ENCODE peak calls at places on chromosome 2, in six cellular contexts. One of them, this sample, is unnamed.
A peak's percentile ranks its signal among the peaks of the same experiment; 100 is the strongest.

GRCh38 chr2:73494031-73494430 is 108.4 kb downstream of the ALMS1 start:
- DNase-seq in CD8-positive, alpha-beta T cell: no peak
- DNase-seq in cardiac muscle cell: no peak
- DNase-seq in Panc1: no peak
- DNase-seq in HepG2: peak; percentile 59
- DNase-seq in heart left ventricle: no peak
- DNase-seq in this sample: no peak

GRCh38 chr2:236687296-236687955 is 117.8 kb downstream of the ACKR3 start:
- DNase-seq in CD8-positive, alpha-beta T cell: no peak
- DNase-seq in cardiac muscle cell: no peak
- DNase-seq in Panc1: no peak
- DNase-seq in HepG2: no peak
- DNase-seq in heart left ventricle: peak; percentile 59
- DNase-seq in this sample: no peak

GRCh38 chr2:111209045-111209514 is 88.4 kb downstream of the BCL2L11 start:
- DNase-seq in CD8-positive, alpha-beta T cell: no peak
- DNase-seq in cardiac muscle cell: peak; percentile 43
- DNase-seq in Panc1: no peak
- DNase-seq in HepG2: no peak
- DNase-seq in heart left ventricle: no peak
- DNase-seq in this sample: no peak

GRCh38 chr2:67707896-67708295 is 310.8 kb downstream of the ETAA1 start:
- DNase-seq in CD8-positive, alpha-beta T cell: no peak
- DNase-seq in cardiac muscle cell: no peak
- DNase-seq in Panc1: no peak
- DNase-seq in HepG2: no peak
- DNase-seq in heart left ventricle: no peak
- DNase-seq in this sample: no peak

GRCh38 chr2:234670804-234671203 is 173.9 kb upstream of the ARL4C start:
- DNase-seq in CD8-positive, alpha-beta T cell: no peak
- DNase-seq in cardiac muscle cell: no peak
- DNase-seq in Panc1: no peak
- DNase-seq in HepG2: no peak
- DNase-seq in heart left ventricle: no peak
- DNase-seq in this sample: no peak

GRCh38 chr2:235843591-235844395 is 324.4 kb downstream of the GBX2 start:
- DNase-seq in CD8-positive, alpha-beta T cell: no peak
- DNase-seq in cardiac muscle cell: no peak
- DNase-seq in Panc1: no peak
- DNase-seq in HepG2: no peak
- DNase-seq in heart left ventricle: no peak
- DNase-seq in this sample: no peak

GRCh38 chr2:40113272-40113671 is 334.2 kb upstream of the THUMPD2 start:
- DNase-seq in CD8-positive, alpha-beta T cell: no peak
- DNase-seq in cardiac muscle cell: peak; percentile 11
- DNase-seq in Panc1: no peak
- DNase-seq in HepG2: no peak
- DNase-seq in heart left ventricle: no peak
- DNase-seq in this sample: no peak

GRCh38 chr2:223626713-223627112 is 24.6 kb upstream of the SCG2 start:
- DNase-seq in CD8-positive, alpha-beta T cell: no peak
- DNase-seq in cardiac muscle cell: peak; percentile 93
- DNase-seq in Panc1: no peak
- DNase-seq in HepG2: no peak
- DNase-seq in heart left ventricle: no peak
- DNase-seq in this sample: no peak

GRCh38 chr2:189674374-189675112 is at the start of gene ANKAR:
- DNase-seq in CD8-positive, alpha-beta T cell: peak; percentile 78
- DNase-seq in cardiac muscle cell: peak; percentile 97
- DNase-seq in Panc1: peak; percentile 56
- DNase-seq in HepG2: peak; percentile 88
- DNase-seq in heart left ventricle: peak; percentile 93
- DNase-seq in this sample: peak; percentile 95

GRCh38 chr2:9707008-9707407 is 76.2 kb upstream of the YWHAQ start:
- DNase-seq in CD8-positive, alpha-beta T cell: no peak
- DNase-seq in cardiac muscle cell: no peak
- DNase-seq in Panc1: no peak
- DNase-seq in HepG2: peak; percentile 40
- DNase-seq in heart left ventricle: no peak
- DNase-seq in this sample: no peak

GRCh38 chr2:104864280-104864599 is 10.3 kb downstream of the POU3F3 start:
- DNase-seq in CD8-positive, alpha-beta T cell: no peak
- DNase-seq in cardiac muscle cell: no peak
- DNase-seq in Panc1: no peak
- DNase-seq in HepG2: no peak
- DNase-seq in heart left ventricle: no peak
- DNase-seq in this sample: no peak

GRCh38 chr2:218014706-218015685 is 12.2 kb upstream of the TNS1 start:
- DNase-seq in CD8-positive, alpha-beta T cell: no peak
- DNase-seq in cardiac muscle cell: peak; percentile 35
- DNase-seq in Panc1: no peak
- DNase-seq in HepG2: no peak
- DNase-seq in heart left ventricle: no peak
- DNase-seq in this sample: no peak

GRCh38 chr2:200308001-200308400 is 1.5 kb downstream of the SPATS2L start:
- DNase-seq in CD8-positive, alpha-beta T cell: no peak
- DNase-seq in cardiac muscle cell: peak; percentile 54
- DNase-seq in Panc1: no peak
- DNase-seq in HepG2: no peak
- DNase-seq in heart left ventricle: no peak
- DNase-seq in this sample: no peak

GRCh38 chr2:200309296-200309846 is 2.9 kb downstream of the SPATS2L start:
- DNase-seq in CD8-positive, alpha-beta T cell: no peak
- DNase-seq in cardiac muscle cell: no peak
- DNase-seq in Panc1: no peak
- DNase-seq in HepG2: no peak
- DNase-seq in heart left ventricle: no peak
- DNase-seq in this sample: no peak

GRCh38 chr2:200310545-200310971 is 4.1 kb downstream of the SPATS2L start:
- DNase-seq in CD8-positive, alpha-beta T cell: no peak
- DNase-seq in cardiac muscle cell: peak; percentile 42
- DNase-seq in Panc1: no peak
- DNase-seq in HepG2: no peak
- DNase-seq in heart left ventricle: no peak
- DNase-seq in this sample: no peak

GRCh38 chr2:200308421-200309295 is 2.2 kb downstream of the SPATS2L start:
- DNase-seq in CD8-positive, alpha-beta T cell: no peak
- DNase-seq in cardiac muscle cell: peak; percentile 53
- DNase-seq in Panc1: no peak
- DNase-seq in HepG2: no peak
- DNase-seq in heart left ventricle: no peak
- DNase-seq in this sample: no peak

DNA sequence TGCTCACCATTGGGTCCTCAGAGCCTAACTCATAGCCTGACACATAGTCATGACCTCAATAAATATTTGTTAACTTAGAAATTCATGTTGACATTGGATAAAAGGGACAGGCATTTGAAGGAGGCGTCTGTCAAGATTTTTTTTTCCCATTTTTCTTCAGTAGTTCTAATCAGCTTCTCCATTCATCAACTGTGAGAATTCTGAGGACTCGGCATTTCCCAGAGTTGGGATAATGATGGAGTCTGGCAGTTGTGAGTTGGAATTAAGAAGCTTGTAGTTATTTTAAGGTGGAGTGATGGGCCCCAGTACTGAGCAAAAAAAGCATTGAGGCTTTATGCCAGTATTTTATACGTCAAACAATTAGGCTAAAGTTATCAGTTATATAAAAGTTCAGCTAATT is 4.6 kb downstream of the SPATS2L start:
- DNase-seq in CD8-positive, alpha-beta T cell: no peak
- DNase-seq in cardiac muscle cell: no peak
- DNase-seq in Panc1: no peak
- DNase-seq in HepG2: no peak
- DNase-seq in heart left ventricle: no peak
- DNase-seq in this sample: no peak
- H3K4me3 ChIP-seq in CD8-positive, alpha-beta T cell: no peak overlapping the region
- H3K4me3 ChIP-seq in cardiac muscle cell: no peak overlapping the region
- H3K4me3 ChIP-seq in Panc1: no peak overlapping the region
- H3K4me3 ChIP-seq in HepG2: no peak overlapping the region
- H3K4me3 ChIP-seq in heart left ventricle: no peak overlapping the region
- H3K4me3 ChIP-seq in this sample: no peak overlapping the region

GRCh38 chr2:159615187-159615935 is 987 bp downstream of the BAZ2B start:
- DNase-seq in CD8-positive, alpha-beta T cell: peak; percentile 39
- DNase-seq in cardiac muscle cell: peak; percentile 97
- DNase-seq in Panc1: peak; percentile 78
- DNase-seq in HepG2: peak; percentile 90
- DNase-seq in heart left ventricle: peak; percentile 94
- DNase-seq in this sample: peak; percentile 85
- H3K4me1 ChIP-seq in CD8-positive, alpha-beta T cell: no peaks in the 10 kb centered on the region
- H3K4me1 ChIP-seq in cardiac muscle cell: peaks cover 29% of the 10 kb centered on the region
- H3K4me1 ChIP-seq in Panc1: peaks cover 25% of the 10 kb centered on the region
- H3K4me1 ChIP-seq in HepG2: peaks cover 46% of the 10 kb centered on the region
- H3K4me1 ChIP-seq in heart left ventricle: peaks cover 3% of the 10 kb centered on the region
- H3K4me1 ChIP-seq in this sample: no peaks in the 10 kb centered on the region

GRCh38 chr2:101002562-101003277 is 631 bp downstream of the RPL31 start:
- DNase-seq in CD8-positive, alpha-beta T cell: no peak
- DNase-seq in cardiac muscle cell: peak; percentile 25
- DNase-seq in Panc1: no peak
- DNase-seq in HepG2: peak; percentile 17
- DNase-seq in heart left ventricle: no peak
- DNase-seq in this sample: no peak
- H3K4me3 ChIP-seq in CD8-positive, alpha-beta T cell: peak overlapping the region; percentile 92
- H3K4me3 ChIP-seq in cardiac muscle cell: peak overlapping the region; percentile 90
- H3K4me3 ChIP-seq in Panc1: peak overlapping the region; percentile 98
- H3K4me3 ChIP-seq in HepG2: peak overlapping the region; percentile 91
- H3K4me3 ChIP-seq in heart left ventricle: peak overlapping the region; percentile 94
- H3K4me3 ChIP-seq in this sample: peak overlapping the region; percentile 93

DNA sequence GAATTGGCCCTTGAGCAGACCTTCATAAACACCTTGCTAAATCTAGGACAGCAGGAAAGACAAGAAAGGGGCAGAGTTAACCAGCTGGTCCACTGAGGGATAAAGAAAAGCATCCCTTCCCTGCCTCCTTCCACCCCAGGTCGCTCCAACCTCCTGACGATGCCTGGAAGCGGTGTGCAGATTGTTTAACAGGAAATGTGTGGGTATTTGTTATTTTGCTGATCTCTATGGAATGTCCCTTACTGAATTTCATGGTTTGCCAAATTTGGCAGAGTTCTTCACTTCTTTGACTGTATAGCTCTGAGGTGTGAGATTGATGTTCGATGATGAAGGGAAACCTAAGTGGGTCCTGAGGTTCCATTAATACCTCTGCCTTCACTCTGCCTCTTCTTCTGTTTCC is 72.9 kb downstream of the MAP3K20 start:
- DNase-seq in CD8-positive, alpha-beta T cell: no peak
- DNase-seq in cardiac muscle cell: peak; percentile 59
- DNase-seq in Panc1: no peak
- DNase-seq in HepG2: no peak
- DNase-seq in heart left ventricle: no peak
- DNase-seq in this sample: no peak
- H3K4me1 ChIP-seq in CD8-positive, alpha-beta T cell: no peaks in the 10 kb centered on the region
- H3K4me1 ChIP-seq in cardiac muscle cell: peaks cover 14% of the 10 kb centered on the region
- H3K4me1 ChIP-seq in Panc1: peaks cover 68% of the 10 kb centered on the region
- H3K4me1 ChIP-seq in HepG2: no peaks in the 10 kb centered on the region
- H3K4me1 ChIP-seq in heart left ventricle: no peaks in the 10 kb centered on the region
- H3K4me1 ChIP-seq in this sample: no peaks in the 10 kb centered on the region

GRCh38 chr2:8615252-8616083 is 66.4 kb upstream of the ID2 start:
- DNase-seq in CD8-positive, alpha-beta T cell: no peak
- DNase-seq in cardiac muscle cell: no peak
- DNase-seq in Panc1: no peak
- DNase-seq in HepG2: no peak
- DNase-seq in heart left ventricle: no peak
- DNase-seq in this sample: no peak

GRCh38 chr2:8617590-8617989 is 64.3 kb upstream of the ID2 start:
- DNase-seq in CD8-positive, alpha-beta T cell: no peak
- DNase-seq in cardiac muscle cell: no peak
- DNase-seq in Panc1: no peak
- DNase-seq in HepG2: no peak
- DNase-seq in heart left ventricle: no peak
- DNase-seq in this sample: no peak

GRCh38 chr2:8619071-8619470 is 62.8 kb upstream of the ID2 start:
- DNase-seq in CD8-positive, alpha-beta T cell: no peak
- DNase-seq in cardiac muscle cell: no peak
- DNase-seq in Panc1: no peak
- DNase-seq in HepG2: no peak
- DNase-seq in heart left ventricle: no peak
- DNase-seq in this sample: no peak

GRCh38 chr2:8616084-8616419 is 65.8 kb upstream of the ID2 start:
- DNase-seq in CD8-positive, alpha-beta T cell: no peak
- DNase-seq in cardiac muscle cell: no peak
- DNase-seq in Panc1: no peak
- DNase-seq in HepG2: no peak
- DNase-seq in heart left ventricle: no peak
- DNase-seq in this sample: no peak

GRCh38 chr2:8617048-8617447 is 64.8 kb upstream of the ID2 start:
- DNase-seq in CD8-positive, alpha-beta T cell: no peak
- DNase-seq in cardiac muscle cell: no peak
- DNase-seq in Panc1: no peak
- DNase-seq in HepG2: no peak
- DNase-seq in heart left ventricle: no peak
- DNase-seq in this sample: no peak
- H3K4me3 ChIP-seq in CD8-positive, alpha-beta T cell: no peak overlapping the region
- H3K4me3 ChIP-seq in cardiac muscle cell: no peak overlapping the region
- H3K4me3 ChIP-seq in Panc1: no peak overlapping the region
- H3K4me3 ChIP-seq in HepG2: no peak overlapping the region
- H3K4me3 ChIP-seq in heart left ventricle: no peak overlapping the region
- H3K4me3 ChIP-seq in this sample: no peak overlapping the region

DNA sequence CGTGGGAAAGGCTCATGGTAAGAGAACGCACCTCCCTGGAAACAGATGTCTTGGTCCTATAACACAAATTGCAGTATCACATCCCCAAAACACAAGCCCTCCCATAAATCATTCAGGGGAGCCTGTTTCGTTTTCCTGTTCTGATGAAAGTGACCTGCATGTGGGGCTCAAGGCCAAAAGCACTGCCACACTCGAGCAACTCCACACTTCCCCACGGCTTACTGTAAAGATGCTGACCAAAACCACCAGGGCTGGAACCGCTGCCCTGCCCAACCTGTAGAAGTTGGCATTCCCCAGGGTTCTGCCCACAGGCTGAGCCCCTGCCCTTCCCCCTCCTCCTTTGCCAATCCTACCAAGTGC is 139.7 kb downstream of the BCL11A start:
- DNase-seq in CD8-positive, alpha-beta T cell: no peak
- DNase-seq in cardiac muscle cell: no peak
- DNase-seq in Panc1: no peak
- DNase-seq in HepG2: no peak
- DNase-seq in heart left ventricle: no peak
- DNase-seq in this sample: no peak
- H3K4me1 ChIP-seq in CD8-positive, alpha-beta T cell: no peaks in the 10 kb centered on the region
- H3K4me1 ChIP-seq in cardiac muscle cell: peaks cover 27% of the 10 kb centered on the region
- H3K4me1 ChIP-seq in Panc1: no peaks in the 10 kb centered on the region
- H3K4me1 ChIP-seq in HepG2: no peaks in the 10 kb centered on the region
- H3K4me1 ChIP-seq in heart left ventricle: no peaks in the 10 kb centered on the region
- H3K4me1 ChIP-seq in this sample: no peaks in the 10 kb centered on the region

GRCh38 chr2:24858996-24859395 is 61.0 kb downstream of the ADCY3 start:
- DNase-seq in CD8-positive, alpha-beta T cell: no peak
- DNase-seq in cardiac muscle cell: no peak
- DNase-seq in Panc1: no peak
- DNase-seq in HepG2: no peak
- DNase-seq in heart left ventricle: no peak
- DNase-seq in this sample: no peak
- H3K4me3 ChIP-seq in CD8-positive, alpha-beta T cell: no peak overlapping the region
- H3K4me3 ChIP-seq in cardiac muscle cell: no peak overlapping the region
- H3K4me3 ChIP-seq in Panc1: no peak overlapping the region
- H3K4me3 ChIP-seq in HepG2: no peak overlapping the region
- H3K4me3 ChIP-seq in heart left ventricle: no peak overlapping the region
- H3K4me3 ChIP-seq in this sample: no peak overlapping the region